ENCODE peak calls at places on chromosomes 11 and 22, in five cellular contexts. One of them, this sample, is unnamed.

GRCh38 chr11:116882386-116882785 is 45.0 kb upstream of the APOA1 start:
- DNase-seq in Calu3: no peak
- DNase-seq in nephron progenitor cell: no peak
- DNase-seq in transverse colon: no peak
- DNase-seq in tibial nerve: no peak
- DNase-seq in this sample: no peak

GRCh38 chr22:20131593-20131855 is at the start of gene ZDHHC8:
- DNase-seq in Calu3: peak
- DNase-seq in nephron progenitor cell: no peak
- DNase-seq in transverse colon: peak
- DNase-seq in tibial nerve: no peak
- DNase-seq in this sample: no peak

GRCh38 chr11:63862923-63863322 is 24.0 kb downstream of the MARK2 start:
- DNase-seq in Calu3: no peak
- DNase-seq in nephron progenitor cell: no peak
- DNase-seq in transverse colon: peak
- DNase-seq in tibial nerve: no peak
- DNase-seq in this sample: no peak

GRCh38 chr11:63705526-63705925 is 24.2 kb downstream of the RTN3 start:
- DNase-seq in Calu3: no peak
- DNase-seq in nephron progenitor cell: no peak
- DNase-seq in transverse colon: no peak
- DNase-seq in tibial nerve: no peak
- DNase-seq in this sample: no peak

GRCh38 chr11:11010624-11011127 is 152.8 kb upstream of the ZBED5 start:
- DNase-seq in Calu3: peak
- DNase-seq in nephron progenitor cell: peak
- DNase-seq in transverse colon: peak
- DNase-seq in tibial nerve: no peak
- DNase-seq in this sample: no peak

GRCh38 chr11:3126207-3126865 is 38.8 kb downstream of the OSBPL5 start:
- DNase-seq in Calu3: no peak
- DNase-seq in nephron progenitor cell: peak
- DNase-seq in transverse colon: peak
- DNase-seq in tibial nerve: no peak
- DNase-seq in this sample: no peak

GRCh38 chr11:78223320-78223954 is 34.7 kb downstream of the USP35 start:
- DNase-seq in Calu3: no peak
- DNase-seq in nephron progenitor cell: no peak
- DNase-seq in transverse colon: no peak
- DNase-seq in tibial nerve: no peak
- DNase-seq in this sample: no peak

GRCh38 chr11:33195391-33196190 is 34.3 kb upstream of the CSTF3 start:
- DNase-seq in Calu3: no peak
- DNase-seq in nephron progenitor cell: no peak
- DNase-seq in transverse colon: no peak
- DNase-seq in tibial nerve: no peak
- DNase-seq in this sample: no peak

GRCh38 chr11:8814923-8815240 is 96.1 kb upstream of the AKIP1 start:
- DNase-seq in Calu3: no peak
- DNase-seq in nephron progenitor cell: no peak
- DNase-seq in transverse colon: no peak
- DNase-seq in tibial nerve: no peak
- DNase-seq in this sample: no peak

GRCh38 chr11:115439385-115439784 is 64.8 kb downstream of the CADM1 start:
- DNase-seq in Calu3: no peak
- DNase-seq in nephron progenitor cell: no peak
- DNase-seq in transverse colon: no peak
- DNase-seq in tibial nerve: no peak
- DNase-seq in this sample: no peak

GRCh38 chr11:116164843-116165242 is 607.9 kb downstream of the BUD13 start:
- DNase-seq in Calu3: no peak
- DNase-seq in nephron progenitor cell: no peak
- DNase-seq in transverse colon: no peak
- DNase-seq in tibial nerve: no peak
- DNase-seq in this sample: no peak

GRCh38 chr11:61697093-61697492 is 16.9 kb downstream of the DAGLA start:
- DNase-seq in Calu3: peak
- DNase-seq in nephron progenitor cell: no peak
- DNase-seq in transverse colon: no peak
- DNase-seq in tibial nerve: no peak
- DNase-seq in this sample: no peak

GRCh38 chr11:28346721-28347120 is 238.5 kb downstream of the METTL15 start:
- DNase-seq in Calu3: no peak
- DNase-seq in nephron progenitor cell: no peak
- DNase-seq in transverse colon: no peak
- DNase-seq in tibial nerve: no peak
- DNase-seq in this sample: no peak

GRCh38 chr22:25880524-25880923 is 138.5 kb downstream of the MYO18B start:
- DNase-seq in Calu3: peak
- DNase-seq in nephron progenitor cell: no peak
- DNase-seq in transverse colon: no peak
- DNase-seq in tibial nerve: no peak
- DNase-seq in this sample: no peak

DNA sequence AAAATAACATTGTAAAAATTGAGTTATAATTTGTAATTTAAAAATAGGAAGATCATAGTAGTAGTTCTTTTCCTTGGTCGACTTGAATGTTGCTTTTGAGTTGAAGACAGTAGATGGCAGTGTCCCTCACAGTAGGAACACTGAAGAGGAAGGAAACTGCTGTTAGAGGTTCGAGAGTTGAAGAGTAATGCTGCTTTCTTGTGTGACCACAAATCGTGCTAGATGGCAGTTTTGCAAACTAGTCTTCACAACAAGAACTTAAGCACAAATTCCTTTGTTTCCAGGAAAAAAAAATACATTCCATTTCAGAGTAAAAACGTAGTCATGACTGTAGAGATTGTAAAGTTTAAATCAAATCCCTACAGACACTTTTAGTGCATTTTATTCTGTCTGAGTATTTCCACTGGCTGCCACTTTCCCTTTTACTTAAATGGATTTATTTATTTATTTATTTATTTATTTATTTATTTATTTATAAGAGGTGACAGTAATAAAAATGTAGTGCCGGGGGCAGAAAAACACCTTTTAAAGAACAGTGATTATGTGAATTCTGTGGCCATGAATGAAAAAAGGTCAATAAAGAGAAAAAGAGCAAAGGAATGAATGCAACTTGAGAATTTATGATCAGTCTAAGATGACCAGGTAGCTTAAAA is 54.6 kb downstream of the SPECC1L start:
- DNase-seq in Calu3: peak
- DNase-seq in nephron progenitor cell: no peak
- DNase-seq in transverse colon: no peak
- DNase-seq in tibial nerve: no peak
- DNase-seq in this sample: no peak
- TF ChIP-seq CTCF in Calu3: no peak
- TF ChIP-seq CTCF in nephron progenitor cell: peak
- TF ChIP-seq CTCF in transverse colon: peak
- TF ChIP-seq CTCF in tibial nerve: peak
- TF ChIP-seq CTCF in this sample: peak

GRCh38 chr11:113372317-113372716 is 15.3 kb upstream of the ANKK1 start:
- DNase-seq in Calu3: no peak
- DNase-seq in nephron progenitor cell: no peak
- DNase-seq in transverse colon: no peak
- DNase-seq in tibial nerve: no peak
- DNase-seq in this sample: no peak
- TF ChIP-seq CTCF in Calu3: no peak
- TF ChIP-seq CTCF in nephron progenitor cell: no peak
- TF ChIP-seq CTCF in transverse colon: no peak
- TF ChIP-seq CTCF in tibial nerve: no peak
- TF ChIP-seq CTCF in this sample: peak

GRCh38 chr22:37564111-37564711 is 3.9 kb downstream of the CDC42EP1 start:
- DNase-seq in Calu3: no peak
- DNase-seq in nephron progenitor cell: no peak
- DNase-seq in transverse colon: no peak
- DNase-seq in tibial nerve: no peak
- DNase-seq in this sample: no peak
- TF ChIP-seq CTCF in Calu3: no peak
- TF ChIP-seq CTCF in nephron progenitor cell: no peak
- TF ChIP-seq CTCF in transverse colon: no peak
- TF ChIP-seq CTCF in tibial nerve: no peak
- TF ChIP-seq CTCF in this sample: no peak

DNA sequence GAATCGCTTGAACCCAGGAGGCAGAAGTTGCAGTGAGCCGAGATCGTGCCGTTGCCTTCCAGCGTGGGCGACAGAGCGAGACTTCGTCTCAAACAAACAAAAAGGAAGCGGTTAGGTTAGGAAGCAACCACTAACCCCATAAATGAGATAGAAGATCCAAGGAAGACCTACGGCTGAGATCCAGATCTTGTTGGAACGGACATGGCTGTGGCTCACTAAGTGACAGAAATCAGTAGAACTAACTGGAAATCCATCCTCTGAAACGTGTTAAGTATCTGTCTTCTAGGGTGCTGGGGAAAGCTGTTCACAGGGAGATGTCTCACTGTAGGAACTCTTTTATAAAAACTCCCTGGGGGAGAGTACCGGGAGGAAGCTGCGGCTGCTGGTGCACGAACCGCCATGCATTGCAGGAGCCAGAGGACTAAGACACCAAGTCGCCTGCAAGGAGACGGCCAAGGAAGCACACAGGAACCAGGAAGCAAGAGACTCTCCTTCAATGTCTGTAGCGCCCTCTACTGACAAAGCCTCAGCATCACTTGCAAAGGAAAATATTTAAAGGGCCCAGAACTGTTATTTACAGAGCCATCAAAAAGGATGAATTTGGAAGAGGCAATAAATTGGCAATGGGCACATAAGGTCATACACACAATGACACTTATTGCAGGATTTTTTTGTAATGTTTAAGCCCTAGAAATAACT is 16.9 kb upstream of the SPTY2D1 start:
- DNase-seq in Calu3: peak
- DNase-seq in nephron progenitor cell: no peak
- DNase-seq in transverse colon: peak
- DNase-seq in tibial nerve: no peak
- DNase-seq in this sample: no peak
- TF ChIP-seq CTCF in Calu3: peak
- TF ChIP-seq CTCF in nephron progenitor cell: no peak
- TF ChIP-seq CTCF in transverse colon: peak
- TF ChIP-seq CTCF in tibial nerve: no peak
- TF ChIP-seq CTCF in this sample: peak

DNA sequence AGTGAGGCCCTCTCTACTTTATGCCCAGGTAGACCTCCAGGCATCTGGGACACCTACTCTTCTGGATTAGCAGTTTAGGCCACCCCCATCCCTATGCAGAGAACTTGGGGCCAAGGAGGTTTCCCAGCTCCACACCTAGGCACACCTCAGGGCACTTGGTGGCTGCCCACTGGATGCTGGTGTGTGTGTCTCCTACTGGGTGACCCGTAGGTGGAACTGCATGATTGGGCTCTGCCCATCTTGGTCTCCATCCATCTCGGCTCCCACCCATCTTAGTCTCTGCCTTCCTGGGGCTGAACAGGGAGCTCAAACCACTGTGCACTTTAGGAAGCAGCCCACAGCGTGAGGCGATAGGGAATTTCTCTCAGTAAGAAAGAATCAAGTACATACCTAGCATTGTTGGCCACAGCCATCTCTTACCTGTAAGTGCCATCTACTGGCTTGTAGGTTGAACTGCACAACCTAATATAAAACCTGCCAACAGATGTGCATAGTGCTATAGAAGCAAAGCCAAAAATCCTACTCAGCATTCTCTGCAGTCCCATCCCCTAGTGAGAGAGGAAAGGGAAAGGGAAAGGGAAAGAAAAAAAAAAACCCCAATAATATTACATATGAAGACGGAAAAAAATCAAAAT is 61.6 kb upstream of the PTPN5 start:
- DNase-seq in Calu3: peak
- DNase-seq in nephron progenitor cell: no peak
- DNase-seq in transverse colon: no peak
- DNase-seq in tibial nerve: no peak
- DNase-seq in this sample: peak
- TF ChIP-seq CTCF in Calu3: peak
- TF ChIP-seq CTCF in nephron progenitor cell: peak
- TF ChIP-seq CTCF in transverse colon: peak
- TF ChIP-seq CTCF in tibial nerve: no peak
- TF ChIP-seq CTCF in this sample: peak

DNA sequence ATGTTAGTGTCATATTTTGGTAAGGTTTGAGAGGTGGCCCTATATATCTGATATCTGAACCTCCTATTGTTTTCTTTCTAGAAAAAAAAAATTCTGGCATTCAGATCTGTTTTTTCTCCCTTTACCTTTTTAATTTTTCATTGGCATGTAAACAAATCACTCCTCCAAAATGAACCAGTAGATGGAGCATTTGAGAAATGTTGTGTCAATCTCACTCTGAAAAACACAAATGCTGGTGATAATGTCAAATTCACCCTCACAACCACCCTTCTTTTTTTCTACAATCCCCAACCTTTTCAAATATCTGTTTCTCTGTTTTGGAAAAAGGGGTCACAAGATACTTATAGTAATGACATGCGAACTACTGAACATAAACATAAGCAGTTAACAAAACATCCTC is 9.1 kb downstream of the GUCY1A2 start:
- DNase-seq in Calu3: no peak
- DNase-seq in nephron progenitor cell: no peak
- DNase-seq in transverse colon: no peak
- DNase-seq in tibial nerve: no peak
- DNase-seq in this sample: no peak
- TF ChIP-seq CTCF in Calu3: no peak
- TF ChIP-seq CTCF in nephron progenitor cell: no peak
- TF ChIP-seq CTCF in transverse colon: no peak
- TF ChIP-seq CTCF in tibial nerve: no peak
- TF ChIP-seq CTCF in this sample: no peak

DNA sequence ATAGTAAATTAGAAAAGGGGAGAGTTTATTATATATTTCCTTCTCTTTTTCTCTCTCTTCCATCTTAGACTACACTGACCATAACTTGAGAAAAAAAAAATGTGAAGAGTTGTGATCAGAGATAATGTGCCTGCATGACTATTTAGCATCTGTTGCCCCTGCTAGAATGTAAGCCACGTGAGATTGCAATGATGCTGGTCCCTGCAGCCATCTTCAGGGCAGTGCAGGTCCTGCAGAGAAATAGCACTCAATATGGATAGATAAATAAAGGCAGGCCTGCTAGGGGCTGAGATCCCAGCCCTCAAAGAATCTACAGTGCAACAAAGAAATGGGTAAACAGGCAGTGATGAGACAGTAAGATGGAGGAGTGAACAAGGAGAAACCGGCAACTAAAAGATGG is 7.8 kb upstream of the DKK3 start:
- DNase-seq in Calu3: no peak
- DNase-seq in nephron progenitor cell: no peak
- DNase-seq in transverse colon: no peak
- DNase-seq in tibial nerve: no peak
- DNase-seq in this sample: no peak
- TF ChIP-seq CTCF in Calu3: no peak
- TF ChIP-seq CTCF in nephron progenitor cell: no peak
- TF ChIP-seq CTCF in transverse colon: no peak
- TF ChIP-seq CTCF in tibial nerve: no peak
- TF ChIP-seq CTCF in this sample: no peak

GRCh38 chr22:41816241-41816640 is 15.8 kb downstream of the CCDC134 start:
- DNase-seq in Calu3: no peak
- DNase-seq in nephron progenitor cell: no peak
- DNase-seq in transverse colon: no peak
- DNase-seq in tibial nerve: no peak
- DNase-seq in this sample: no peak
- TF ChIP-seq CTCF in Calu3: no peak
- TF ChIP-seq CTCF in nephron progenitor cell: no peak
- TF ChIP-seq CTCF in transverse colon: no peak
- TF ChIP-seq CTCF in tibial nerve: no peak
- TF ChIP-seq CTCF in this sample: no peak

GRCh38 chr11:123559418-123559817 is 95.0 kb downstream of the SCN3B start:
- DNase-seq in Calu3: no peak
- DNase-seq in nephron progenitor cell: no peak
- DNase-seq in transverse colon: no peak
- DNase-seq in tibial nerve: no peak
- DNase-seq in this sample: no peak
- TF ChIP-seq CTCF in Calu3: no peak
- TF ChIP-seq CTCF in nephron progenitor cell: peak
- TF ChIP-seq CTCF in transverse colon: no peak
- TF ChIP-seq CTCF in tibial nerve: no peak
- TF ChIP-seq CTCF in this sample: peak

This sample was measured in progenitor cell of endocrine pancreas.